ENCODE peak calls at places on chromosome 20, in five cellular contexts. C is HepG2, Q is HCT116, L is H1, B is K562. P is an unnamed sample.

GRCh38 chr20:37833172-37833915 is 69.6 kb upstream of the VSTM2L start:
- DNase-seq in C (no peak), Q (no peak), L (no peak), B (peak), P (no peak)

GRCh38 chr20:50242863-50243609 is 52.4 kb downstream of the CEBPB start:
- DNase-seq in C (peak), Q (peak), L (no peak), B (no peak), P (no peak)

GRCh38 chr20:48995599-48995998 is 50.5 kb upstream of the CSE1L start:
- DNase-seq in C (no peak), Q (no peak), L (no peak), B (no peak), P (no peak)

GRCh38 chr20:17896247-17896723 is 72.3 kb downstream of the SNX5 start:
- DNase-seq in C (no peak), Q (no peak), L (no peak), B (peak), P (peak)

GRCh38 chr20:35088231-35088794 is 4.3 kb downstream of the TRPC4AP start:
- DNase-seq in C (no peak), Q (no peak), L (no peak), B (no peak), P (no peak)

GRCh38 chr20:10385850-10386544 is 48.0 kb downstream of the MKKS start:
- DNase-seq in C (no peak), Q (no peak), L (no peak), B (peak), P (no peak)

GRCh38 chr20:24682496-24683090 is 213.2 kb downstream of the SYNDIG1 start:
- DNase-seq in C (no peak), Q (no peak), L (no peak), B (no peak), P (no peak)

GRCh38 chr20:40160151-40160550 is 528.9 kb downstream of the MAFB start:
- DNase-seq in C (peak), Q (peak), L (peak), B (peak), P (peak)

GRCh38 chr20:25021336-25021735 is 28.8 kb upstream of the APMAP start:
- DNase-seq in C (no peak), Q (no peak), L (no peak), B (no peak), P (no peak)

GRCh38 chr20:32472581-32473207 is 112.4 kb downstream of the NOL4L start:
- DNase-seq in C (no peak), Q (no peak), L (no peak), B (no peak), P (no peak)

GRCh38 chr20:25525857-25526256 is 59.5 kb downstream of the NINL start:
- DNase-seq in C (peak), Q (no peak), L (no peak), B (no peak), P (no peak)

GRCh38 chr20:13298692-13299373 is 77.8 kb downstream of the ISM1 start:
- DNase-seq in C (no peak), Q (no peak), L (no peak), B (no peak), P (no peak)

GRCh38 chr20:59032713-59033059 is 551 bp upstream of the ATP5F1E start:
- DNase-seq in C (peak), Q (peak), L (no peak), B (no peak), P (no peak)

GRCh38 chr20:40811660-40812414 is 122.8 kb upstream of the MAFB start:
- DNase-seq in C (no peak), Q (no peak), L (no peak), B (no peak), P (no peak)

GRCh38 chr20:17161661-17162410 is 65.0 kb upstream of the PCSK2 start:
- DNase-seq in C (no peak), Q (no peak), L (no peak), B (no peak), P (no peak)

GRCh38 chr20:48425776-48426175 is 402.0 kb downstream of the PREX1 start:
- DNase-seq in C (no peak), Q (no peak), L (no peak), B (no peak), P (no peak)

GRCh38 chr20:49706548-49707517 is 6.8 kb downstream of the B4GALT5 start:
- DNase-seq in C (no peak), Q (no peak), L (no peak), B (peak), P (no peak)

GRCh38 chr20:32482251-32483220 is 102.6 kb downstream of the NOL4L start:
- DNase-seq in C (no peak), Q (no peak), L (no peak), B (no peak), P (peak)

GRCh38 chr20:38831995-38832620 is 26.6 kb downstream of the PPP1R16B start:
- DNase-seq in C (no peak), Q (no peak), L (no peak), B (no peak), P (no peak)

GRCh38 chr20:7770578-7770977 is 169.7 kb downstream of the HAO1 start:
- DNase-seq in C (no peak), Q (no peak), L (no peak), B (no peak), P (peak)

GRCh38 chr20:5191829-5192569 is 65.2 kb downstream of the CDS2 start:
- DNase-seq in C (peak), Q (peak), L (no peak), B (peak), P (peak)

GRCh38 chr20:2133318-2134183 is 31.9 kb downstream of the STK35 start:
- DNase-seq in C (no peak), Q (no peak), L (no peak), B (peak), P (no peak)
- TF ChIP-seq JUND in C (no peak), Q (no peak), L (no peak), B (no peak), P (no peak)

GRCh38 chr20:57927376-57927775 is 217.6 kb upstream of the PMEPA1 start:
- DNase-seq in C (no peak), Q (no peak), L (no peak), B (no peak), P (no peak)
- TF ChIP-seq JUND in C (no peak), Q (no peak), L (no peak), B (no peak), P (no peak)

GRCh38 chr20:22525821-22526220 is 58.6 kb downstream of the FOXA2 start:
- DNase-seq in C (peak), Q (no peak), L (no peak), B (no peak), P (no peak)

GRCh38 chr20:22525069-22525820 is 59.1 kb downstream of the FOXA2 start:
- DNase-seq in C (peak), Q (no peak), L (no peak), B (no peak), P (no peak)

GRCh38 chr20:22523499-22524392 is 60.6 kb downstream of the FOXA2 start:
- DNase-seq in C (peak), Q (no peak), L (no peak), B (no peak), P (no peak)

GRCh38 chr20:22523128-22523498 is 61.3 kb downstream of the FOXA2 start:
- DNase-seq in C (no peak), Q (no peak), L (no peak), B (no peak), P (no peak)

GRCh38 chr20:22524393-22525015 is 59.9 kb downstream of the FOXA2 start:
- DNase-seq in C (no peak), Q (no peak), L (no peak), B (no peak), P (no peak)
- TF ChIP-seq JUND in C (no peak), Q (no peak), L (no peak), B (no peak), P (no peak)

DNA sequence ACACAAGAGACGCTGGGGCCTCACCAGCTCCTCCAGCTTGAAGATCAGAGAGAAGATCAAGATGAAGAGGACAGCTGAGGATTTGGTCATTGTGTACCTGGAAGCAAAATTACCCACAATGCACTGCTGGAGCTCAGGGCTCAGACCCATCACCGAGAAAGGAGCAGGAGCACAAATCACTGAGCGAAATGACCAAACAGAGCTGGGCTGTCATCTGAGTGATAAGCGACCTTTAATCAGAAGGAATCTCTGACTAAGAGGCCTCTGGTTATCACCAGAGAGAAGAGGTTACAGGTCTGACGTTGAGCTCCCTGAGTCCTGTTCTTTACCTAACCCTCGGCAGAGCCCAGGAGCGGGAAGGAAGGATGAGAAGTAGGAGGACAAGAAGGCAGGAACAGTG is 47.5 kb upstream of the CDH22 start:
- DNase-seq in C (no peak), Q (no peak), L (no peak), B (peak), P (no peak)
- TF ChIP-seq JUND in C (no peak), Q (no peak), L (no peak), B (no peak), P (no peak)

DNA sequence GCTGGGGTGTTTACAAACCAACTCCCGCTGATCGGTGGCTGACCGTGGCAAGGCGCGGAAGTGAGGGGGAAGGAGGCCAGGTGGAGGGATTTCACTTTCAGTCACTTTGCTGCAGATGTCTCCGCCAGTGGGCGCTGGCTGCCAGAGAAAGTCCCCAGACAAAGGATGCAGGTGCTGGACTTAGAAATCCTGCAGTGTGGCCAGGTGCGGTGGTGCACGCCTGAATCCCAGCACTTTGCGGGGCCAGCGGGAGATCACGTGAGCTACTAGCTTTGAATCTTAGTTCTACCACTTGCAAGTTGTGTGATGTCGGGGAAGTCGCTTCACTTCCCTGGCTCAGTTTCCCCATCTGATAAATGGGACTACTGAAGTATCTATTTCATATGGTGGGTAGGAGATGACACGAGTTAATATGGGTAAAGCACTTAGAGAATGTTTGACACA is 180.4 kb downstream of the ZNF217 start:
- DNase-seq in C (peak), Q (peak), L (peak), B (peak), P (peak)
- TF ChIP-seq JUND in C (no peak), Q (no peak), L (peak), B (no peak), P (no peak)

DNA sequence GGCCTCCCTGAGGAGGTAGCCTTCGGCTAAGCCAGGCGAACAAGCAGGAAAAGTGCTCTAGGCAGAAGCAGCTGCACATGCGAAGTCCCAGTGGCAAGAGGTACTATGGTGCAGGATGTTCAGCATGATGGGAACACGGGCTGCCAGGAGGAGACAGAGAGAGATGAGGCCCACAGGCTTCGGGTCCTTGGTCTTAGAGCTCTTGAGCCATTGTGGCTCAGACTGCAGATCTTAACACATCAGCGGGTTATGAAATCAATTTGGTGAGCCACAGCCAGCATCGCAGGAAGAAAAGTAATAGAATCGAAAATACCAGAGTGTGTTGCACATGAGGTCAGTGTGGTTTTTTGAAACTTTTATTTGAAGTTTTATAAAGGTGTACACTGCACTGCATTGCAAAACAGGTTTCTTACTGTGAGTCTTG is 69.1 kb downstream of the EYA2 start:
- DNase-seq in C (no peak), Q (no peak), L (no peak), B (no peak), P (no peak)
- TF ChIP-seq JUND in C (no peak), Q (no peak), L (no peak), B (no peak), P (no peak)

P was measured in T47D.